ENCODE peak calls at places on chromosomes 12 and 14, in four cellular contexts. One of them, this sample, is unnamed.

GRCh38 chr12:113467154-113467513 is 4.5 kb downstream of the LHX5 start:
- DNase-seq in left lung: no peak
- DNase-seq in uterus: no peak
- DNase-seq in pancreas: peak; percentile 61
- DNase-seq in this sample: no peak

GRCh38 chr12:108838194-108839010 is 19.0 kb downstream of the SSH1 start:
- DNase-seq in left lung: peak; percentile 93
- DNase-seq in uterus: peak; percentile 81
- DNase-seq in pancreas: no peak
- DNase-seq in this sample: peak; percentile 96

GRCh38 chr12:56916996-56917333 is 17.2 kb downstream of the SDR9C7 start:
- DNase-seq in left lung: no peak
- DNase-seq in uterus: no peak
- DNase-seq in pancreas: no peak
- DNase-seq in this sample: no peak

GRCh38 chr12:29611906-29612305 is 114.4 kb upstream of the OVCH1 start:
- DNase-seq in left lung: no peak
- DNase-seq in uterus: no peak
- DNase-seq in pancreas: no peak
- DNase-seq in this sample: no peak

GRCh38 chr14:61750708-61751474 is 11.3 kb upstream of the SNAPC1 start:
- DNase-seq in left lung: peak; percentile 92
- DNase-seq in uterus: peak; percentile 76
- DNase-seq in pancreas: peak; percentile 94
- DNase-seq in this sample: peak; percentile 94

GRCh38 chr12:111842556-111843396 is 748 bp downstream of the MAPKAPK5 start:
- DNase-seq in left lung: no peak
- DNase-seq in uterus: no peak
- DNase-seq in pancreas: no peak
- DNase-seq in this sample: no peak

GRCh38 chr12:101697930-101698781 is 716 bp downstream of the CHPT1 start:
- DNase-seq in left lung: peak; percentile 57
- DNase-seq in uterus: peak; percentile 59
- DNase-seq in pancreas: peak; percentile 80
- DNase-seq in this sample: peak; percentile 62

GRCh38 chr12:64335886-64336466 is 54.6 kb downstream of the C12orf56 start:
- DNase-seq in left lung: no peak
- DNase-seq in uterus: no peak
- DNase-seq in pancreas: no peak
- DNase-seq in this sample: no peak

GRCh38 chr12:69490920-69491643 is 20.9 kb downstream of the FRS2 start:
- DNase-seq in left lung: no peak
- DNase-seq in uterus: no peak
- DNase-seq in pancreas: no peak
- DNase-seq in this sample: no peak

DNA sequence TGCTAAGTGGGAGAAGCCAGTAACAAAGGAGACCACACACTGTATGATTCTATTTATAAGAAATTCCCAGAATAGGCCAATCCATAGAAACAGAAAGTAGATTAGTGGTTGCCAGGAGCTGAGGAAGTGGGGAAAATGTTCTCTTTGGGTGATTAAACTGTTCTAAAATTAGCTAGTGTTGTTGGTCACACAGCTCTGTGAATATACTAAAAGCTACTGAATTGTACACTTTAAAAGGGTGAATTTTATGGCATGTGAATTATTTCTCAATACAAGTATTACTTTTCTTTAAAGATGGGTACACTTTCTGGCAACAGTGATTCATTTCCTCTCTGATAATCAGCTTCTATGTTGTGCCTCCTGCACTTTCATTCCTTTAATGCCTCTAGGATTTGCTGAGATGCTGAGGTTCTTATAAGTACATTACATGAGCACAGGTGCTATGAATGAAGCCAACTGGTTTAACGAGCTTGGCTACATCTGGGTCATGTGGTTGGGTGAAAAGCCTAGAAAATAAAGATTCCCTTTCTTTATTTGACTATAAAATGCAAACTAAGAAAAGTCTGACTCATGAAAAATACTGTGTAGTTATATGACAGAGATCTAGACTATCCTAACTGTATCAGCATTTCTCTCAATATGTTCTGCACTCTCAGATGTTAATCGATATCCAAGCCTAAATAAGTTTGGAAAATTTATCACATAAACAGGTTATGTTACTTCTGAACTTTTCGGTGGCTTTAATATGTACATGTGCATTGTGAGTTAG is 132.9 kb downstream of the DAAM1 start:
- DNase-seq in left lung: no peak
- DNase-seq in uterus: no peak
- DNase-seq in pancreas: no peak
- DNase-seq in this sample: no peak
- H3K4me3 ChIP-seq in left lung: no peak overlapping the region
- H3K4me3 ChIP-seq in uterus: no peak overlapping the region
- H3K4me3 ChIP-seq in pancreas: no peak overlapping the region
- H3K4me3 ChIP-seq in this sample: no peak overlapping the region

GRCh38 chr12:122513660-122514059 is 12.9 kb upstream of the ZCCHC8 start:
- DNase-seq in left lung: no peak
- DNase-seq in uterus: no peak
- DNase-seq in pancreas: no peak
- DNase-seq in this sample: no peak

GRCh38 chr12:122517877-122518276 is 8.9 kb downstream of the RSRC2 start:
- DNase-seq in left lung: peak; percentile 44
- DNase-seq in uterus: no peak
- DNase-seq in pancreas: no peak
- DNase-seq in this sample: no peak

GRCh38 chr12:122516544-122517361 is 10.0 kb downstream of the RSRC2 start:
- DNase-seq in left lung: no peak
- DNase-seq in uterus: no peak
- DNase-seq in pancreas: no peak
- DNase-seq in this sample: no peak

GRCh38 chr12:122518908-122519307 is 7.8 kb downstream of the RSRC2 start:
- DNase-seq in left lung: no peak
- DNase-seq in uterus: no peak
- DNase-seq in pancreas: no peak
- DNase-seq in this sample: no peak

GRCh38 chr12:122515275-122515674 is 11.5 kb downstream of the RSRC2 start:
- DNase-seq in left lung: no peak
- DNase-seq in uterus: no peak
- DNase-seq in pancreas: no peak
- DNase-seq in this sample: no peak
- H3K36me3 ChIP-seq in left lung: peaks cover 12% of the 10 kb centered on the region
- H3K36me3 ChIP-seq in uterus: no peaks in the 10 kb centered on the region
- H3K36me3 ChIP-seq in pancreas: peaks cover 78% of the 10 kb centered on the region
- H3K36me3 ChIP-seq in this sample: peaks cover 11% of the 10 kb centered on the region

DNA sequence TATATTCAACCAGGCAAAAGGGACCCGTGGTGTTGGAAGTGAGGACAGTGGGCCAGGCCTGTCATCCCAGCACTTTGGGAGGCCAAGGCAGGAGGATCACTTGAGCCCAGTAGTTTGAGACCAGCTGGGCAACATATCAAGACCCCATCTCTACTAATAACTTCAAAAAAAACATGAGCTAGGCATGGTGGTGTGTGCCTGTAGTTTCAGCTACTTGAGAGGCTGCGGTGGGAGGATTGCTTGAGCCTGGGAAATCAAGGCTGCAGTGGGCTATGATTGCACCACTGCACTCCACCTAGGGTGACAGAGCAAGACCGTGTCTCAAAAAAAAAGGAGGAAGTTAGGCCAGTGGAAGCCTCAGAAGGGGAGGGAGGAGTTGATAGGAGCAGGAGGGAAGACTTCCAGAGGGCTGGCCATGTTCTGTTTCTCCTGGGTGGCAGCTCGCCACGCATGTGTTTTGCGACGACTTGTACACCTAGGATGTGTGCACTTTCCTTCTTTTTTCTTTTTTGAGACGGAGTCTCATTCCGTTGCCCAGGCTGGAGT is 10.1 kb downstream of the SLC25A29 start:
- DNase-seq in left lung: peak; percentile 34
- DNase-seq in uterus: peak; percentile 13
- DNase-seq in pancreas: peak; percentile 16
- DNase-seq in this sample: peak; percentile 27
- H3K27ac ChIP-seq in left lung: peak overlapping the region; percentile 64
- H3K27ac ChIP-seq in uterus: peak overlapping the region; percentile 71
- H3K27ac ChIP-seq in pancreas: no peak overlapping the region
- H3K27ac ChIP-seq in this sample: no peak overlapping the region

DNA sequence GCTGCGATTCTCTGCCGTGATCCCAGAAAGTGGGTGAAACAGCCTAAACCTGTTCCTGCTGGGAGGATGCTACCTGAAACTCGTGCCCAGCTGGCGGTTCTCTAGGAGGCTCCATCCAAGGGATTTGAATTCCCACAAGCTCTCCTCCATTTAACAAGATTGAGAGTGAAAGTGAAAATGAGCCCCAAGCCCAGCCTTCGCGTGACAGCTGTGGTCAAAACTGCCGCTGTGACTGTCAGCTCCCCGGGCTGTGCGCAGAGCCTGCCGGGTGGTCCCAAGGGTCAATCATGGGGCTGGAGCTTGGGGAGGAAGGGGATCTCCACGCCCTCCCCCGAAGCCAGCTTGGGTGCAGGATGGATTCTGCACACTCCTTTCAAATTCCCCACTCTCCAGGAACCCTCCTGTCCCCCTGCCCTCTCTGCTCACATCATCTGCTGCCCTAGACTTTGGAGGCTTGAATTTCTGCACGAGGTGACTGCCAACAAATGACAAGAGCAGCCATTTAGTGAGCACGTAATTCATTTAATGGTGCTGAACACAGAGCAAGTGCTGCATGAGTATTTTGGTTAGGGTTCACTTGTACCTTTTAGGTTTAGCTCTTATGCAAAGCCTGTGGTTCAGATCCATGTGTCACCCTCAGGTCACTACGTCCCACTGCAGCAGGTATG is 5.3 kb downstream of the ASB2 start:
- DNase-seq in left lung: no peak
- DNase-seq in uterus: no peak
- DNase-seq in pancreas: no peak
- DNase-seq in this sample: no peak
- H3K4me3 ChIP-seq in left lung: no peak overlapping the region
- H3K4me3 ChIP-seq in uterus: no peak overlapping the region
- H3K4me3 ChIP-seq in pancreas: no peak overlapping the region
- H3K4me3 ChIP-seq in this sample: no peak overlapping the region

DNA sequence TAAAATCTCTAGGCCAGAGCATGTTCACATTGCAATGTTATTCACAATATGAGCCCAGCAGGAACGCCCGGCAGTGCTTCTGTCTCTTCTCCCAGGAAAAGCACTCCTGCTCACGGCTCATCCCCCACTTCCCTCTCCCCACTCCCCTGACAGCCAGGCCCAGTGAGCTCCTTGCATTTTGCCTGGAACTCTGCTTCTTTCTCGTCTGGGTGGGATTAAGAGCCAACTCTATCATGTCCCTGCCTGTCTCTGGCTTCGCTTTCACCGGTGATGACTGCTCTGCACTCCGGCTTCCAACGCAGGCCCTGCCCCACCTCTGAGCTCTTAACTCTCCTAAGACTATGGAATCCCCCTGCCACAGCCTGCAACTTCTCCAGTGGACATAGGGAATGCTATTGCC is 2.5 kb downstream of the PLEK2 start:
- DNase-seq in left lung: no peak
- DNase-seq in uterus: no peak
- DNase-seq in pancreas: no peak
- DNase-seq in this sample: no peak
- H3K36me3 ChIP-seq in left lung: no peaks in the 10 kb centered on the region
- H3K36me3 ChIP-seq in uterus: no peaks in the 10 kb centered on the region
- H3K36me3 ChIP-seq in pancreas: no peaks in the 10 kb centered on the region
- H3K36me3 ChIP-seq in this sample: no peaks in the 10 kb centered on the region

GRCh38 chr12:6362383-6362782 is 13.0 kb downstream of the SCNN1A start:
- DNase-seq in left lung: no peak
- DNase-seq in uterus: no peak
- DNase-seq in pancreas: no peak
- DNase-seq in this sample: peak; percentile 2
- H3K27ac ChIP-seq in left lung: peak overlapping the region; percentile 76
- H3K27ac ChIP-seq in uterus: peak overlapping the region; percentile 43
- H3K27ac ChIP-seq in pancreas: no peak overlapping the region
- H3K27ac ChIP-seq in this sample: no peak overlapping the region

GRCh38 chr12:2057041-2057792 is 4.4 kb downstream of the CACNA1C start:
- DNase-seq in left lung: no peak
- DNase-seq in uterus: peak; percentile 64
- DNase-seq in pancreas: peak; percentile 77
- DNase-seq in this sample: peak; percentile 88

GRCh38 chr12:2051700-2052625 is 824 bp upstream of the CACNA1C start:
- DNase-seq in left lung: no peak
- DNase-seq in uterus: peak; percentile 58
- DNase-seq in pancreas: no peak
- DNase-seq in this sample: no peak

GRCh38 chr12:2052861-2053674 is at the start of gene CACNA1C:
- DNase-seq in left lung: peak; percentile 49
- DNase-seq in uterus: peak; percentile 80
- DNase-seq in pancreas: peak; percentile 74
- DNase-seq in this sample: peak; percentile 72

GRCh38 chr12:2053675-2054070 is 886 bp downstream of the CACNA1C start:
- DNase-seq in left lung: no peak
- DNase-seq in uterus: peak; percentile 68
- DNase-seq in pancreas: no peak
- DNase-seq in this sample: peak; percentile 84

GRCh38 chr12:2054091-2055018 is 1.6 kb downstream of the CACNA1C start:
- DNase-seq in left lung: no peak
- DNase-seq in uterus: peak; percentile 51
- DNase-seq in pancreas: no peak
- DNase-seq in this sample: no peak
- H3K4me3 ChIP-seq in left lung: peak overlapping the region; percentile 29
- H3K4me3 ChIP-seq in uterus: peak overlapping the region; percentile 92
- H3K4me3 ChIP-seq in pancreas: no peak overlapping the region
- H3K4me3 ChIP-seq in this sample: peak overlapping the region; percentile 56

GRCh38 chr14:22610931-22611330 is 12.8 kb downstream of the ABHD4 start:
- DNase-seq in left lung: no peak
- DNase-seq in uterus: no peak
- DNase-seq in pancreas: no peak
- DNase-seq in this sample: no peak

GRCh38 chr14:22602853-22603252 is 4.8 kb downstream of the ABHD4 start:
- DNase-seq in left lung: no peak
- DNase-seq in uterus: no peak
- DNase-seq in pancreas: no peak
- DNase-seq in this sample: no peak

GRCh38 chr14:22602011-22602410 is 3.9 kb downstream of the ABHD4 start:
- DNase-seq in left lung: no peak
- DNase-seq in uterus: no peak
- DNase-seq in pancreas: no peak
- DNase-seq in this sample: no peak

GRCh38 chr14:22606380-22606779 is 8.3 kb downstream of the ABHD4 start:
- DNase-seq in left lung: no peak
- DNase-seq in uterus: no peak
- DNase-seq in pancreas: no peak
- DNase-seq in this sample: no peak

GRCh38 chr14:22607291-22607690 is 9.2 kb downstream of the ABHD4 start:
- DNase-seq in left lung: no peak
- DNase-seq in uterus: no peak
- DNase-seq in pancreas: no peak
- DNase-seq in this sample: no peak
- H3K36me3 ChIP-seq in left lung: peaks cover 3% of the 10 kb centered on the region
- H3K36me3 ChIP-seq in uterus: no peaks in the 10 kb centered on the region
- H3K36me3 ChIP-seq in pancreas: peaks cover 25% of the 10 kb centered on the region
- H3K36me3 ChIP-seq in this sample: peaks cover 4% of the 10 kb centered on the region

GRCh38 chr14:22614240-22614799 is 16.2 kb downstream of the ABHD4 start:
- DNase-seq in left lung: no peak
- DNase-seq in uterus: no peak
- DNase-seq in pancreas: no peak
- DNase-seq in this sample: peak; percentile 63
- H3K27ac ChIP-seq in left lung: peak overlapping the region; percentile 20
- H3K27ac ChIP-seq in uterus: peak overlapping the region; percentile 24
- H3K27ac ChIP-seq in pancreas: peak overlapping the region; percentile 59
- H3K27ac ChIP-seq in this sample: peak overlapping the region; percentile 86